ENCODE peak calls at places on chromosomes 4 and X, in ten cellular contexts. U is thoracic aorta; P is NCI-H1092 treated with DMSO at 0.1 percent for 48 hours; M is islet precursor cell; O is fibroblast of mammary gland; L is RWPE1; J is NCI-H2171 treated with DMSO at 0.1 percent for 48 hours; R is pancreas; K is adipocyte; B is activated naive CD4-positive, alpha-beta T cell treated with anti-CD3 and anti-CD28 coated beads, Interleukin-2, amount 50 U/mL, for 16 hours. S is an unnamed sample.

GRCh38 chr4:5926601-5927000 is 33.7 kb upstream of the CRMP1 start:
- DNase-seq in U (no peak), P (no peak), M (peak), O (no peak), L (no peak), J (no peak), R (no peak), K (no peak), B (no peak), S (no peak)

GRCh38 chrX:66915893-66916292 is 277.0 kb upstream of the EDA2R start:
- DNase-seq in U (no peak), P (no peak), M (peak), O (no peak), L (no peak), J (no peak), R (no peak), K (no peak), B (no peak), S (no peak)

GRCh38 chrX:24956828-24957227 is 58.9 kb downstream of the ARX start:
- DNase-seq in U (no peak), P (no peak), M (no peak), O (peak), L (peak), J (no peak), R (no peak), K (no peak), B (no peak), S (no peak)

GRCh38 chr4:48698029-48698901 is 81.8 kb downstream of the FRYL start:
- DNase-seq in U (no peak), P (no peak), M (peak), O (peak), L (peak), J (no peak), R (peak), K (peak), B (no peak), S (peak)

GRCh38 chr4:147924604-147925412 is 192.9 kb downstream of the ARHGAP10 start:
- DNase-seq in U (no peak), P (no peak), M (peak), O (peak), L (peak), J (peak), R (peak), K (peak), B (no peak), S (peak)

GRCh38 chr4:128424524-128425195 is 137.0 kb upstream of the PGRMC2 start:
- DNase-seq in U (no peak), P (no peak), M (no peak), O (peak), L (no peak), J (no peak), R (no peak), K (peak), B (no peak), S (no peak)

GRCh38 chr4:89598602-89599001 is 238.4 kb downstream of the SNCA start:
- DNase-seq in U (no peak), P (peak), M (no peak), O (peak), L (peak), J (peak), R (no peak), K (peak), B (no peak), S (no peak)

GRCh38 chrX:133953078-133953477 is 32.3 kb downstream of the GPC3 start:
- DNase-seq in U (no peak), P (no peak), M (no peak), O (no peak), L (no peak), J (peak), R (no peak), K (no peak), B (no peak), S (no peak)

GRCh38 chr4:72208421-72209075 is 176.7 kb downstream of the NPFFR2 start:
- DNase-seq in U (no peak), P (no peak), M (no peak), O (peak), L (peak), J (no peak), R (no peak), K (no peak), B (no peak), S (no peak)

GRCh38 chr4:60724623-60725022 is 475.5 kb upstream of the ADGRL3 start:
- DNase-seq in U (no peak), P (no peak), M (peak), O (peak), L (peak), J (no peak), R (no peak), K (peak), B (no peak), S (no peak)

GRCh38 chrX:47514553-47515235 is 31.7 kb upstream of the ZNF41 start:
- DNase-seq in U (no peak), P (no peak), M (no peak), O (peak), L (peak), J (no peak), R (no peak), K (no peak), B (no peak), S (no peak)

GRCh38 chr4:67877086-67877485 is 6.7 kb downstream of the TMPRSS11D start:
- DNase-seq in U (no peak), P (no peak), M (no peak), O (no peak), L (no peak), J (no peak), R (no peak), K (peak), B (no peak), S (no peak)

GRCh38 chrX:9867753-9868152 is 81.5 kb downstream of the SHROOM2 start:
- DNase-seq in U (no peak), P (no peak), M (no peak), O (no peak), L (no peak), J (no peak), R (no peak), K (no peak), B (no peak), S (no peak)

GRCh38 chr4:89434364-89434988 is 126.9 kb upstream of the GPRIN3 start:
- DNase-seq in U (no peak), P (peak), M (no peak), O (peak), L (peak), J (peak), R (no peak), K (peak), B (no peak), S (peak)

GRCh38 chr4:141375855-141376254 is 155.2 kb downstream of the ZNF330 start:
- DNase-seq in U (no peak), P (peak), M (peak), O (peak), L (peak), J (no peak), R (no peak), K (peak), B (no peak), S (peak)

GRCh38 chrX:19772759-19773623 is 114.4 kb downstream of the SH3KBP1 start:
- DNase-seq in U (no peak), P (no peak), M (no peak), O (peak), L (no peak), J (peak), R (no peak), K (no peak), B (peak), S (no peak)

GRCh38 chr4:83561381-83561780 is 25.5 kb downstream of the GPAT3 start:
- DNase-seq in U (no peak), P (no peak), M (no peak), O (peak), L (peak), J (no peak), R (no peak), K (peak), B (no peak), S (peak)

GRCh38 chrX:153412746-153413720 is 1.8 kb downstream of the ZFP92 start:
- DNase-seq in U (no peak), P (no peak), M (peak), O (no peak), L (no peak), J (no peak), R (no peak), K (peak), B (no peak), S (no peak)

GRCh38 chr4:106773106-106773905 is 262.8 kb downstream of the DKK2 start:
- DNase-seq in U (no peak), P (no peak), M (no peak), O (peak), L (no peak), J (no peak), R (no peak), K (peak), B (no peak), S (no peak)

GRCh38 chr4:42515156-42515884 is 118.0 kb downstream of the SHISA3 start:
- DNase-seq in U (no peak), P (no peak), M (no peak), O (peak), L (no peak), J (no peak), R (no peak), K (peak), B (no peak), S (no peak)

GRCh38 chr4:34250562-34250961 is 1993.8 kb downstream of the ARAP2 start:
- DNase-seq in U (no peak), P (no peak), M (no peak), O (peak), L (no peak), J (no peak), R (no peak), K (peak), B (no peak), S (no peak)

GRCh38 chr4:158621729-158622128 is 50.0 kb downstream of the C4orf46 start:
- DNase-seq in U (no peak), P (no peak), M (no peak), O (no peak), L (no peak), J (no peak), R (no peak), K (no peak), B (no peak), S (no peak)